ENCODE peak calls at places on chromosomes 3 and 15, in nine cellular contexts. O is GM23338, B is psoas muscle, M is tibial nerve, Z is heart right ventricle, E is SK-N-SH, X is A549, T is ovary, W is right lobe of liver. P is an unnamed sample.

GRCh38 chr3:26460975-26461374 is 161.6 kb upstream of the LRRC3B start:
- DNase-seq in Z (no peak), M (no peak), X (no peak), T (no peak), E (no peak), W (no peak), O (no peak), B (no peak), P (no peak)

GRCh38 chr3:98039322-98040024 is 4.4 kb upstream of the GABRR3 start:
- DNase-seq in B (peak; percentile 28), W (peak; percentile 49), X (peak; percentile 89), E (peak; percentile 42), T (peak; percentile 45), M (no peak), O (peak; percentile 84), Z (no peak), P (peak; percentile 89)

GRCh38 chr15:38072007-38072506 is 137.6 kb downstream of the TMCO5A start:
- DNase-seq in T (no peak), M (no peak), Z (no peak), B (no peak), O (peak; percentile 22), W (no peak), E (no peak), X (no peak), P (no peak)

GRCh38 chr3:72368331-72368975 is 479.8 kb downstream of the SHQ1 start:
- DNase-seq in M (no peak), O (no peak), X (no peak), T (no peak), B (no peak), E (no peak), W (no peak), Z (no peak), P (no peak)

GRCh38 chr3:119350114-119350513 is 55.9 kb downstream of the ARHGAP31 start:
- DNase-seq in M (no peak), T (peak; percentile 31), O (peak; percentile 89), B (no peak), X (no peak), W (no peak), E (no peak), Z (peak; percentile 31), P (no peak)

GRCh38 chr3:45119824-45120614 is 26.2 kb downstream of the CDCP1 start:
- DNase-seq in B (no peak), E (no peak), Z (no peak), T (no peak), M (no peak), X (no peak), W (no peak), O (no peak), P (no peak)

GRCh38 chr3:128281461-128282367 is 128.4 kb downstream of the EEFSEC start:
- DNase-seq in T (no peak), B (no peak), E (no peak), Z (no peak), O (no peak), X (no peak), M (no peak), W (no peak), P (no peak)

GRCh38 chr3:132545471-132545870 is 51.6 kb upstream of the ACKR4 start:
- DNase-seq in M (no peak), T (no peak), B (peak; percentile 25), E (no peak), W (no peak), Z (no peak), X (no peak), O (no peak), P (no peak)

GRCh38 chr3:184259878-184260570 is 1.3 kb downstream of the CAMK2N2 start:
- DNase-seq in W (no peak), M (no peak), X (peak; percentile 24), E (peak; percentile 78), Z (peak; percentile 36), B (no peak), O (peak; percentile 69), T (peak; percentile 38), P (peak; percentile 79)

GRCh38 chr3:144840866-144841265 is 869.2 kb downstream of the DIPK2A start:
- DNase-seq in B (no peak), M (no peak), X (no peak), Z (no peak), T (no peak), O (no peak), W (no peak), E (no peak), P (peak; percentile 53)

GRCh38 chr3:16151109-16151508 is 23.4 kb upstream of the GALNT15 start:
- DNase-seq in Z (peak; percentile 71), E (no peak), T (peak; percentile 59), B (peak; percentile 86), W (peak; percentile 58), X (peak; percentile 19), O (no peak), M (peak; percentile 76), P (no peak)

GRCh38 chr3:115087512-115087911 is 59.6 kb downstream of the ZBTB20 start:
- DNase-seq in Z (no peak), M (no peak), O (no peak), T (no peak), E (no peak), W (no peak), X (no peak), B (no peak), P (no peak)

GRCh38 chr3:152121292-152121654 is 147.5 kb upstream of the MBNL1 start:
- DNase-seq in T (no peak), M (no peak), O (no peak), Z (no peak), B (no peak), X (peak; percentile 23), W (no peak), E (no peak), P (no peak)

GRCh38 chr3:196186661-196187573 is 24.3 kb downstream of the ZDHHC19 start:
- DNase-seq in W (no peak), T (peak; percentile 33), E (peak; percentile 83), X (no peak), B (no peak), M (no peak), Z (no peak), O (peak; percentile 94), P (no peak)

DNA sequence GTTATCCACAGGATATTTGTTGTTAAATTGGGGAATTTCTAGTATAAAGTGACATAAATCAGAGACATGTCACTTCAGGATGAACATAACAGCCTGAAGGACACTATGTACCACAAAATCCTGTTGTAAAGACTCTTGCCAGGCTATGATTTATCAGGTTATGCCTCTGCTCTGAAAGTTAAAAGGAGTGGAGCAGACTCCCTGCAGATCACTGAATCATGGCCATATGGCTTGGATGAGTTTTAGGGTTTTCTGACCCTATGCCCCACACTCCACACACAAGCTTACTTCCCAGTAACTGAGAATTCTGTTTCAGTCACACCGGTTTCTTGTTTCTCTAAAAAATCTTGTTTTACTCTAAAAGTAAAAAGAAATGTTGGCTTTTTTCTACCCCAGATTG is 869.4 kb downstream of the NAALADL2 start:
- DNase-seq in X (no peak), B (no peak), T (no peak), O (no peak), W (no peak), E (no peak), Z (no peak), M (no peak), P (no peak)
- H3K4me1 ChIP-seq in X (no peaks in the 10 kb centered on the region), B (no peaks in the 10 kb centered on the region), T (peaks cover 2% of the 10 kb centered on the region), O (no peaks in the 10 kb centered on the region), W (no peaks in the 10 kb centered on the region), E (no peaks in the 10 kb centered on the region), Z (no peaks in the 10 kb centered on the region), M (no peaks in the 10 kb centered on the region), P (no peaks in the 10 kb centered on the region)

DNA sequence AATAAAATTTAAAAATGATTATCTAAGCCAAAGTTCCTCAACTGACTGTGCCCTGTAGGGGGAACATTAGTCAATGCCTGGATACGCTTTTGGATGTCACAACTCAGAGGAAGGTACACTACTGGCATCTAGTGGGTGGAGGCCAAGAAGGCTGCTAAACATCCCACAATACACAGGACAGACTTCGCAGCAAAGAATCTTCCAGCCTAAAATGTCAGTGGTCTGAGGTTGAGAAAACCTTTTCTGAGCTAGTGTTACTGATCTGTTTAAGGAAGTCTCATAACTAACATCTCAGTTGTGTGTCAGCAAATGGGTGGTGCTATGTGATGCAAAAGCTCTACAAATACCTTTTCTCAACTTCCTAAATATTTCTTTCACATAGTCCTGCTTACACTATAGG is 20.9 kb upstream of the LDHAL6B start:
- DNase-seq in M (no peak), X (peak; percentile 36), T (no peak), W (no peak), E (no peak), Z (no peak), O (no peak), B (no peak), P (no peak)
- TF ChIP-seq CTCF in M (no peak), X (peak; percentile 16), T (no peak), W (no peak), E (no peak), Z (no peak), O (no peak), B (no peak), P (no peak)

GRCh38 chr3:195155842-195156241 is 115.1 kb downstream of the XXYLT1 start:
- DNase-seq in B (no peak), Z (no peak), T (no peak), E (no peak), M (no peak), W (no peak), O (no peak), X (no peak), P (no peak)

GRCh38 chr3:195153653-195154052 is 117.3 kb downstream of the XXYLT1 start:
- DNase-seq in M (no peak), B (no peak), O (no peak), E (no peak), W (no peak), Z (no peak), T (no peak), X (no peak), P (no peak)

GRCh38 chr3:195154793-195155535 is 116.0 kb downstream of the XXYLT1 start:
- DNase-seq in O (peak; percentile 44), M (peak; percentile 71), X (no peak), Z (peak; percentile 91), W (peak; percentile 83), T (peak; percentile 89), E (peak; percentile 86), B (peak; percentile 82), P (peak; percentile 98)

GRCh38 chr3:195154111-195154791 is 116.7 kb downstream of the XXYLT1 start:
- DNase-seq in T (peak; percentile 51), E (no peak), W (no peak), Z (no peak), O (no peak), M (no peak), B (no peak), X (no peak), P (peak; percentile 64)

DNA sequence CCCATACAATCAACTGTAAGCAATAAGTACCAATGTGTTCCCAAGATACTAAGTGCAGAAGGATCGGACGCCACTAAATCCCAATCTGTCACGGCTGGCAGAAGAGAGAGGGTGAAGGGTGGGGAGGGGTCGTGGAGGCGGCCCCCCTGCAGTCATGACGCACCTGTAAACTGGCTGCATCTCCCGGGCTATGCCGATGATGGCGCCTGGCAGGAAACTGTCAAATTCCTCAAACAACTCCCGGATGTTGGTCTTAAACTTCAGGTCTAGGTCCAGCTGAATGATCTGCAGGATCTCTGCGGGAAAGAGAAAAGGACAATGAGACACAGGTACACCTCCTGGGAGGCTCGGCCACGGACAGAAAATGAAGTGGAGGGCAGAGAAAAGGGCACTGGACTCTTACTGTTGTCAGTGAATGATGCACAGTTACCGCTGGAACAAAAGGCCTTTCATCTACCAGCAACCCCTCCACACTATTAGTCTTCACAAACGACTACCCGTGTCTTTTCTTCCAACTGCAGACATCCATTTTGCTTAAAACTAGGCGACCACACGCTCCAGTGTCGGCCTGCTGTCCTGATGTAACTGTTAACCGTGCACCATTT is 114.6 kb downstream of the XXYLT1 start:
- DNase-seq in O (no peak), Z (no peak), T (no peak), X (no peak), E (no peak), B (no peak), W (no peak), M (no peak), P (no peak)
- H3K4me1 ChIP-seq in O (peaks cover 47% of the 10 kb centered on the region), Z (peaks cover 82% of the 10 kb centered on the region), T (peaks cover 12% of the 10 kb centered on the region), X (peaks cover 7% of the 10 kb centered on the region), E (peaks cover 56% of the 10 kb centered on the region), B (peaks cover 28% of the 10 kb centered on the region), W (peaks cover 16% of the 10 kb centered on the region), M (no peaks in the 10 kb centered on the region), P (peaks cover 24% of the 10 kb centered on the region)

GRCh38 chr3:76369170-76369569 is 583.8 kb upstream of the ZNF717 start:
- DNase-seq in Z (no peak), B (no peak), T (no peak), M (no peak), W (no peak), X (no peak), E (no peak), O (peak; percentile 57), P (no peak)
- TF ChIP-seq CTCF in Z (peak; percentile 8), B (no peak), T (no peak), M (no peak), W (no peak), X (no peak), E (peak; percentile 57), O (peak; percentile 56), P (no peak)

P was measured in cardiac muscle cell.